ENCODE peak calls at places on chromosomes 5 and 9, in nine cellular contexts. One of them, this sample, is unnamed.

GRCh38 chr9:94159069-94159915 is 75.0 kb downstream of the PTPDC1 start:
- DNase-seq in spleen: no peak
- DNase-seq in esophagus muscularis mucosa: no peak
- DNase-seq in sigmoid colon: no peak
- DNase-seq in GM12891: no peak
- DNase-seq in prostate gland: no peak
- DNase-seq in transverse colon: no peak
- DNase-seq in GM12892: no peak
- DNase-seq in HCT116: no peak
- DNase-seq in this sample: no peak

GRCh38 chr5:39194466-39195136 is 24.8 kb downstream of the FYB1 start:
- DNase-seq in GM12891: no peak
- DNase-seq in spleen: no peak
- DNase-seq in transverse colon: no peak
- DNase-seq in GM12892: no peak
- DNase-seq in prostate gland: no peak
- DNase-seq in HCT116: no peak
- DNase-seq in sigmoid colon: no peak
- DNase-seq in esophagus muscularis mucosa: peak; percentile 82
- DNase-seq in this sample: no peak

GRCh38 chr5:139108056-139108811 is 89.9 kb downstream of the SIL1 start:
- DNase-seq in prostate gland: peak; percentile 19
- DNase-seq in GM12891: no peak
- DNase-seq in HCT116: no peak
- DNase-seq in spleen: no peak
- DNase-seq in esophagus muscularis mucosa: no peak
- DNase-seq in sigmoid colon: no peak
- DNase-seq in transverse colon: no peak
- DNase-seq in GM12892: no peak
- DNase-seq in this sample: no peak

GRCh38 chr9:124810513-124811355 is 33.8 kb downstream of the OLFML2A start:
- DNase-seq in transverse colon: no peak
- DNase-seq in spleen: no peak
- DNase-seq in esophagus muscularis mucosa: no peak
- DNase-seq in GM12892: no peak
- DNase-seq in prostate gland: no peak
- DNase-seq in sigmoid colon: no peak
- DNase-seq in GM12891: no peak
- DNase-seq in HCT116: peak; percentile 74
- DNase-seq in this sample: no peak

GRCh38 chr5:56297851-56298250 is 64.7 kb upstream of the ANKRD55 start:
- DNase-seq in sigmoid colon: no peak
- DNase-seq in GM12891: no peak
- DNase-seq in prostate gland: no peak
- DNase-seq in spleen: no peak
- DNase-seq in transverse colon: no peak
- DNase-seq in HCT116: no peak
- DNase-seq in esophagus muscularis mucosa: no peak
- DNase-seq in GM12892: no peak
- DNase-seq in this sample: no peak

GRCh38 chr5:93249651-93250289 is 331.2 kb downstream of the NR2F1-AS1 start:
- DNase-seq in spleen: no peak
- DNase-seq in sigmoid colon: no peak
- DNase-seq in HCT116: peak; percentile 34
- DNase-seq in GM12891: no peak
- DNase-seq in esophagus muscularis mucosa: no peak
- DNase-seq in prostate gland: no peak
- DNase-seq in GM12892: no peak
- DNase-seq in transverse colon: no peak
- DNase-seq in this sample: no peak

GRCh38 chr9:130041648-130042405 is 1.2 kb downstream of the FNBP1 start:
- DNase-seq in GM12891: no peak
- DNase-seq in esophagus muscularis mucosa: no peak
- DNase-seq in transverse colon: no peak
- DNase-seq in sigmoid colon: peak; percentile 74
- DNase-seq in prostate gland: no peak
- DNase-seq in HCT116: no peak
- DNase-seq in GM12892: no peak
- DNase-seq in spleen: peak; percentile 82
- DNase-seq in this sample: no peak

GRCh38 chr5:32534056-32534455 is 51.3 kb upstream of the SUB1 start:
- DNase-seq in esophagus muscularis mucosa: no peak
- DNase-seq in prostate gland: no peak
- DNase-seq in spleen: no peak
- DNase-seq in sigmoid colon: no peak
- DNase-seq in GM12892: no peak
- DNase-seq in transverse colon: no peak
- DNase-seq in GM12891: no peak
- DNase-seq in HCT116: no peak
- DNase-seq in this sample: no peak

GRCh38 chr9:128917151-128917849 is 3.5 kb upstream of the PHYHD1 start:
- DNase-seq in spleen: no peak
- DNase-seq in GM12891: no peak
- DNase-seq in prostate gland: peak; percentile 89
- DNase-seq in GM12892: no peak
- DNase-seq in sigmoid colon: peak; percentile 93
- DNase-seq in HCT116: no peak
- DNase-seq in transverse colon: peak; percentile 73
- DNase-seq in esophagus muscularis mucosa: peak; percentile 96
- DNase-seq in this sample: peak; percentile 87
- TF ChIP-seq POLR2A in spleen: no peak
- TF ChIP-seq POLR2A in GM12891: no peak
- TF ChIP-seq POLR2A in prostate gland: peak; percentile 34
- TF ChIP-seq POLR2A in GM12892: no peak
- TF ChIP-seq POLR2A in sigmoid colon: no peak
- TF ChIP-seq POLR2A in HCT116: no peak
- TF ChIP-seq POLR2A in transverse colon: no peak
- TF ChIP-seq POLR2A in esophagus muscularis mucosa: no peak
- TF ChIP-seq POLR2A in this sample: no peak

GRCh38 chr9:122092611-122093506 is at the start of gene TTLL11:
- DNase-seq in spleen: peak; percentile 99
- DNase-seq in sigmoid colon: peak; percentile 99
- DNase-seq in prostate gland: peak; percentile 97
- DNase-seq in HCT116: peak; percentile 82
- DNase-seq in GM12891: peak; percentile 96
- DNase-seq in esophagus muscularis mucosa: peak; percentile 99
- DNase-seq in GM12892: peak; percentile 91
- DNase-seq in transverse colon: peak; percentile 98
- DNase-seq in this sample: peak; percentile 97
- TF ChIP-seq POLR2AphosphoS5 in spleen: peak; percentile 91
- TF ChIP-seq POLR2AphosphoS5 in sigmoid colon: peak; percentile 96
- TF ChIP-seq POLR2AphosphoS5 in prostate gland: peak; percentile 98
- TF ChIP-seq POLR2AphosphoS5 in HCT116: no peak
- TF ChIP-seq POLR2AphosphoS5 in GM12891: no peak
- TF ChIP-seq POLR2AphosphoS5 in esophagus muscularis mucosa: peak; percentile 99
- TF ChIP-seq POLR2AphosphoS5 in GM12892: no peak
- TF ChIP-seq POLR2AphosphoS5 in transverse colon: peak; percentile 90
- TF ChIP-seq POLR2AphosphoS5 in this sample: peak; percentile 89

GRCh38 chr9:121660876-121661275 is 9.4 kb downstream of the DAB2IP start:
- DNase-seq in spleen: peak; percentile 44
- DNase-seq in GM12891: no peak
- DNase-seq in sigmoid colon: no peak
- DNase-seq in esophagus muscularis mucosa: no peak
- DNase-seq in transverse colon: no peak
- DNase-seq in prostate gland: no peak
- DNase-seq in GM12892: no peak
- DNase-seq in HCT116: no peak
- DNase-seq in this sample: no peak
- TF ChIP-seq POLR2A in spleen: no peak
- TF ChIP-seq POLR2A in GM12891: no peak
- TF ChIP-seq POLR2A in sigmoid colon: no peak
- TF ChIP-seq POLR2A in esophagus muscularis mucosa: no peak
- TF ChIP-seq POLR2A in transverse colon: no peak
- TF ChIP-seq POLR2A in prostate gland: no peak
- TF ChIP-seq POLR2A in GM12892: no peak
- TF ChIP-seq POLR2A in HCT116: no peak
- TF ChIP-seq POLR2A in this sample: no peak

DNA sequence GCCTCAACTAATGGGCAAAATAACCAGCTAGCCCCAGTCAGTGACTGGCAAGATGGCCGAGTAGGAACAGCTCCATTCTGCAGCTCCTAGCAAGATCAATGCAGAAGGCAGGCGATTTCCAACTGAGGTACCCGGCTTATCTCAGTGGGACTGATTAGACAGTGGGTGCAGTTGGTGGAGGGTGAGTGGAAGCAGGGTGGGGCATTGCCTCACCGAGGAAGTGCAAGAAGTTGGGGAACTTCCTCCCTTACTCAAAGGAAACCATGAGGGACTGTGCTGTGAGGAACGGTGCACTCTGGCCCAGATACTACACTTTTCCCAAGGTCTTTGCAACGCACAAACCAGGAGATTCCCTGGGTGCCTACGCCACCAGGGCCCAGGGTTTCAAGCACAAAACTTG is 9.6 kb upstream of the BTNL8 start:
- DNase-seq in spleen: no peak
- DNase-seq in GM12892: no peak
- DNase-seq in sigmoid colon: no peak
- DNase-seq in GM12891: no peak
- DNase-seq in prostate gland: no peak
- DNase-seq in transverse colon: no peak
- DNase-seq in esophagus muscularis mucosa: no peak
- DNase-seq in HCT116: no peak
- DNase-seq in this sample: no peak
- TF ChIP-seq POLR2AphosphoS5 in spleen: no peak
- TF ChIP-seq POLR2AphosphoS5 in GM12892: no peak
- TF ChIP-seq POLR2AphosphoS5 in sigmoid colon: no peak
- TF ChIP-seq POLR2AphosphoS5 in GM12891: no peak
- TF ChIP-seq POLR2AphosphoS5 in prostate gland: no peak
- TF ChIP-seq POLR2AphosphoS5 in transverse colon: no peak
- TF ChIP-seq POLR2AphosphoS5 in esophagus muscularis mucosa: no peak
- TF ChIP-seq POLR2AphosphoS5 in HCT116: no peak
- TF ChIP-seq POLR2AphosphoS5 in this sample: no peak

GRCh38 chr5:82275267-82275664 is 2.9 kb downstream of the RPS23 start:
- DNase-seq in HCT116: no peak
- DNase-seq in spleen: no peak
- DNase-seq in GM12892: no peak
- DNase-seq in prostate gland: no peak
- DNase-seq in GM12891: no peak
- DNase-seq in esophagus muscularis mucosa: no peak
- DNase-seq in transverse colon: no peak
- DNase-seq in sigmoid colon: no peak
- DNase-seq in this sample: no peak

GRCh38 chr5:82277613-82277986 is 554 bp downstream of the RPS23 start:
- DNase-seq in GM12891: no peak
- DNase-seq in esophagus muscularis mucosa: no peak
- DNase-seq in GM12892: no peak
- DNase-seq in transverse colon: no peak
- DNase-seq in HCT116: no peak
- DNase-seq in sigmoid colon: no peak
- DNase-seq in prostate gland: no peak
- DNase-seq in spleen: no peak
- DNase-seq in this sample: no peak

GRCh38 chr5:82276800-82277612 is 1.1 kb downstream of the RPS23 start:
- DNase-seq in HCT116: no peak
- DNase-seq in GM12891: no peak
- DNase-seq in transverse colon: no peak
- DNase-seq in sigmoid colon: no peak
- DNase-seq in spleen: no peak
- DNase-seq in prostate gland: no peak
- DNase-seq in esophagus muscularis mucosa: no peak
- DNase-seq in GM12892: no peak
- DNase-seq in this sample: no peak

GRCh38 chr5:82278711-82279370 is 687 bp upstream of the RPS23 start:
- DNase-seq in esophagus muscularis mucosa: no peak
- DNase-seq in sigmoid colon: no peak
- DNase-seq in HCT116: no peak
- DNase-seq in GM12892: no peak
- DNase-seq in prostate gland: no peak
- DNase-seq in spleen: peak; percentile 79
- DNase-seq in transverse colon: no peak
- DNase-seq in GM12891: no peak
- DNase-seq in this sample: no peak

GRCh38 chr5:82277987-82278710 is at the start of gene RPS23:
- DNase-seq in GM12892: peak; percentile 54
- DNase-seq in HCT116: peak; percentile 84
- DNase-seq in GM12891: peak; percentile 60
- DNase-seq in esophagus muscularis mucosa: peak; percentile 96
- DNase-seq in prostate gland: peak; percentile 84
- DNase-seq in transverse colon: peak; percentile 92
- DNase-seq in spleen: peak; percentile 97
- DNase-seq in sigmoid colon: peak; percentile 95
- DNase-seq in this sample: peak; percentile 86
- TF ChIP-seq POLR2A in GM12892: peak; percentile 99
- TF ChIP-seq POLR2A in HCT116: no peak
- TF ChIP-seq POLR2A in GM12891: peak; percentile 98
- TF ChIP-seq POLR2A in esophagus muscularis mucosa: peak; percentile 15
- TF ChIP-seq POLR2A in prostate gland: peak; percentile 60
- TF ChIP-seq POLR2A in transverse colon: peak; percentile 96
- TF ChIP-seq POLR2A in spleen: no peak
- TF ChIP-seq POLR2A in sigmoid colon: no peak
- TF ChIP-seq POLR2A in this sample: no peak

DNA sequence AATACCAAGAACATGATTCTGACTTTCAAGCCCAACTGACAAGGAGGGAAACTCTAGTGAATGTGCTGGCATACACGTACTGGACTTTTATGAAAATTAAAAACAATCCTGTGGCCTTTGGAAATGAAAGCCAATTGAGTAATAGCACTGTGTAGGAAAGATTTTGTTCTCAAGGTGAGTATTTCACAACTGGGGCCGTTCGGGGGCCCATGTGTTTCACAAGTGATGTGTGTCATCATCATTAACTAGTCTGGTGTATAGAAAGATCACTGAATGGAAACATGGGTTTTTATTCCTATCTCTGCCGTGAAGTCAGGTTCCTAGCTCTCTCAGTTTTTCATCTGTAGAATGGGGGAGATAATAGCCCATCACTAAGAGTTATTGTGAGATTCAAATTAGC is 605.0 kb upstream of the CLINT1 start:
- DNase-seq in HCT116: no peak
- DNase-seq in spleen: no peak
- DNase-seq in transverse colon: peak; percentile 29
- DNase-seq in GM12891: no peak
- DNase-seq in GM12892: no peak
- DNase-seq in prostate gland: no peak
- DNase-seq in sigmoid colon: peak; percentile 91
- DNase-seq in esophagus muscularis mucosa: no peak
- DNase-seq in this sample: peak; percentile 24
- TF ChIP-seq POLR2AphosphoS5 in HCT116: no peak
- TF ChIP-seq POLR2AphosphoS5 in spleen: no peak
- TF ChIP-seq POLR2AphosphoS5 in transverse colon: peak; percentile 54
- TF ChIP-seq POLR2AphosphoS5 in GM12891: no peak
- TF ChIP-seq POLR2AphosphoS5 in GM12892: no peak
- TF ChIP-seq POLR2AphosphoS5 in prostate gland: no peak
- TF ChIP-seq POLR2AphosphoS5 in sigmoid colon: peak; percentile 74
- TF ChIP-seq POLR2AphosphoS5 in esophagus muscularis mucosa: peak; percentile 48
- TF ChIP-seq POLR2AphosphoS5 in this sample: peak; percentile 59

GRCh38 chr5:141969783-141970741 is 1.2 kb downstream of the RNF14 start:
- DNase-seq in HCT116: no peak
- DNase-seq in sigmoid colon: no peak
- DNase-seq in GM12891: peak; percentile 45
- DNase-seq in prostate gland: no peak
- DNase-seq in spleen: no peak
- DNase-seq in esophagus muscularis mucosa: no peak
- DNase-seq in transverse colon: peak; percentile 31
- DNase-seq in GM12892: peak; percentile 44
- DNase-seq in this sample: no peak
- TF ChIP-seq POLR2A in HCT116: no peak
- TF ChIP-seq POLR2A in sigmoid colon: no peak
- TF ChIP-seq POLR2A in GM12891: no peak
- TF ChIP-seq POLR2A in prostate gland: no peak
- TF ChIP-seq POLR2A in spleen: no peak
- TF ChIP-seq POLR2A in esophagus muscularis mucosa: no peak
- TF ChIP-seq POLR2A in transverse colon: no peak
- TF ChIP-seq POLR2A in GM12892: no peak
- TF ChIP-seq POLR2A in this sample: no peak

This sample was measured in breast epithelium.